ENCODE peak calls at places on chromosomes 3 and 15, in ten cellular contexts. One of them, this sample, is unnamed.
A peak's percentile ranks its signal among the peaks of the same experiment; 100 is the strongest.

GRCh38 chr3:37114251-37115145 is 59.9 kb downstream of the LRRFIP2 start:
- DNase-seq in AG04450: peak; percentile 77
- DNase-seq in fibroblast of the aortic adventitia: peak; percentile 93
- DNase-seq in brain microvascular endothelial cell: no peak
- DNase-seq in NB4: no peak
- DNase-seq in CD4-positive, alpha-beta T cell: no peak
- DNase-seq in BE2C: no peak
- DNase-seq in astrocyte: peak; percentile 91
- DNase-seq in heart left ventricle: no peak
- DNase-seq in kidney epithelial cell: peak; percentile 25
- DNase-seq in this sample: no peak

GRCh38 chr15:74983725-74984231 is 11.6 kb upstream of the SCAMP5 start:
- DNase-seq in BE2C: no peak
- DNase-seq in fibroblast of the aortic adventitia: no peak
- DNase-seq in NB4: peak; percentile 78
- DNase-seq in brain microvascular endothelial cell: no peak
- DNase-seq in CD4-positive, alpha-beta T cell: no peak
- DNase-seq in AG04450: no peak
- DNase-seq in kidney epithelial cell: no peak
- DNase-seq in astrocyte: no peak
- DNase-seq in heart left ventricle: no peak
- DNase-seq in this sample: no peak

GRCh38 chr15:68719676-68720075 is 101.0 kb downstream of the ANP32A start:
- DNase-seq in NB4: no peak
- DNase-seq in BE2C: no peak
- DNase-seq in brain microvascular endothelial cell: no peak
- DNase-seq in CD4-positive, alpha-beta T cell: no peak
- DNase-seq in fibroblast of the aortic adventitia: no peak
- DNase-seq in astrocyte: peak; percentile 15
- DNase-seq in heart left ventricle: no peak
- DNase-seq in kidney epithelial cell: no peak
- DNase-seq in AG04450: no peak
- DNase-seq in this sample: no peak

GRCh38 chr3:111733154-111733553 is 125.9 kb upstream of the PHLDB2 start:
- DNase-seq in fibroblast of the aortic adventitia: no peak
- DNase-seq in brain microvascular endothelial cell: no peak
- DNase-seq in kidney epithelial cell: no peak
- DNase-seq in NB4: no peak
- DNase-seq in AG04450: no peak
- DNase-seq in astrocyte: no peak
- DNase-seq in CD4-positive, alpha-beta T cell: no peak
- DNase-seq in heart left ventricle: no peak
- DNase-seq in BE2C: no peak
- DNase-seq in this sample: no peak

GRCh38 chr3:63800097-63800496 is 19.0 kb upstream of the C3orf49 start:
- DNase-seq in CD4-positive, alpha-beta T cell: no peak
- DNase-seq in kidney epithelial cell: no peak
- DNase-seq in BE2C: peak; percentile 62
- DNase-seq in heart left ventricle: no peak
- DNase-seq in fibroblast of the aortic adventitia: no peak
- DNase-seq in brain microvascular endothelial cell: no peak
- DNase-seq in astrocyte: no peak
- DNase-seq in NB4: no peak
- DNase-seq in AG04450: no peak
- DNase-seq in this sample: no peak

GRCh38 chr15:30929064-30929669 is 25.5 kb downstream of the FAN1 start:
- DNase-seq in heart left ventricle: no peak
- DNase-seq in brain microvascular endothelial cell: no peak
- DNase-seq in fibroblast of the aortic adventitia: peak; percentile 8
- DNase-seq in NB4: peak; percentile 8
- DNase-seq in astrocyte: no peak
- DNase-seq in BE2C: peak; percentile 82
- DNase-seq in CD4-positive, alpha-beta T cell: no peak
- DNase-seq in AG04450: no peak
- DNase-seq in kidney epithelial cell: no peak
- DNase-seq in this sample: no peak

GRCh38 chr3:152174876-152175575 is 93.7 kb upstream of the MBNL1 start:
- DNase-seq in CD4-positive, alpha-beta T cell: no peak
- DNase-seq in fibroblast of the aortic adventitia: no peak
- DNase-seq in AG04450: no peak
- DNase-seq in brain microvascular endothelial cell: peak; percentile 32
- DNase-seq in NB4: no peak
- DNase-seq in BE2C: no peak
- DNase-seq in heart left ventricle: no peak
- DNase-seq in kidney epithelial cell: no peak
- DNase-seq in astrocyte: peak; percentile 41
- DNase-seq in this sample: no peak

GRCh38 chr15:72358532-72359180 is 17.2 kb downstream of the HEXA start:
- DNase-seq in CD4-positive, alpha-beta T cell: no peak
- DNase-seq in heart left ventricle: peak; percentile 71
- DNase-seq in BE2C: peak; percentile 80
- DNase-seq in astrocyte: peak; percentile 80
- DNase-seq in fibroblast of the aortic adventitia: peak; percentile 71
- DNase-seq in kidney epithelial cell: no peak
- DNase-seq in NB4: no peak
- DNase-seq in AG04450: peak; percentile 23
- DNase-seq in brain microvascular endothelial cell: peak; percentile 61
- DNase-seq in this sample: no peak

GRCh38 chr15:85458764-85459163 is 78.4 kb downstream of the AKAP13 start:
- DNase-seq in NB4: no peak
- DNase-seq in AG04450: no peak
- DNase-seq in kidney epithelial cell: no peak
- DNase-seq in CD4-positive, alpha-beta T cell: no peak
- DNase-seq in heart left ventricle: no peak
- DNase-seq in astrocyte: no peak
- DNase-seq in BE2C: no peak
- DNase-seq in fibroblast of the aortic adventitia: no peak
- DNase-seq in brain microvascular endothelial cell: no peak
- DNase-seq in this sample: no peak

GRCh38 chr15:68431037-68431791 is 749 bp downstream of the ITGA11 start:
- DNase-seq in kidney epithelial cell: no peak
- DNase-seq in astrocyte: no peak
- DNase-seq in brain microvascular endothelial cell: no peak
- DNase-seq in fibroblast of the aortic adventitia: peak; percentile 45
- DNase-seq in AG04450: no peak
- DNase-seq in CD4-positive, alpha-beta T cell: no peak
- DNase-seq in heart left ventricle: peak; percentile 65
- DNase-seq in BE2C: no peak
- DNase-seq in NB4: no peak
- DNase-seq in this sample: peak; percentile 44

GRCh38 chr3:29384640-29385039 is 103.8 kb downstream of the RBMS3 start:
- DNase-seq in CD4-positive, alpha-beta T cell: no peak
- DNase-seq in heart left ventricle: peak; percentile 36
- DNase-seq in BE2C: peak; percentile 37
- DNase-seq in fibroblast of the aortic adventitia: peak; percentile 91
- DNase-seq in brain microvascular endothelial cell: peak; percentile 84
- DNase-seq in astrocyte: peak; percentile 92
- DNase-seq in NB4: no peak
- DNase-seq in AG04450: no peak
- DNase-seq in kidney epithelial cell: peak; percentile 29
- DNase-seq in this sample: no peak

GRCh38 chr15:51735211-51735610 is 2.2 kb downstream of the LYSMD2 start:
- DNase-seq in kidney epithelial cell: no peak
- DNase-seq in brain microvascular endothelial cell: no peak
- DNase-seq in AG04450: no peak
- DNase-seq in astrocyte: no peak
- DNase-seq in CD4-positive, alpha-beta T cell: peak; percentile 28
- DNase-seq in NB4: peak; percentile 57
- DNase-seq in heart left ventricle: no peak
- DNase-seq in fibroblast of the aortic adventitia: no peak
- DNase-seq in BE2C: peak; percentile 55
- DNase-seq in this sample: no peak
- TF ChIP-seq CTCF in kidney epithelial cell: no peak
- TF ChIP-seq CTCF in brain microvascular endothelial cell: peak; percentile 17
- TF ChIP-seq CTCF in AG04450: no peak
- TF ChIP-seq CTCF in astrocyte: no peak
- TF ChIP-seq CTCF in CD4-positive, alpha-beta T cell: no peak
- TF ChIP-seq CTCF in NB4: peak; percentile 20
- TF ChIP-seq CTCF in heart left ventricle: no peak
- TF ChIP-seq CTCF in fibroblast of the aortic adventitia: peak; percentile 5
- TF ChIP-seq CTCF in BE2C: peak; percentile 73
- TF ChIP-seq CTCF in this sample: peak; percentile 13

GRCh38 chr3:194960446-194961032 is 274.9 kb downstream of the FAM43A start:
- DNase-seq in astrocyte: no peak
- DNase-seq in CD4-positive, alpha-beta T cell: no peak
- DNase-seq in fibroblast of the aortic adventitia: no peak
- DNase-seq in AG04450: no peak
- DNase-seq in kidney epithelial cell: no peak
- DNase-seq in NB4: no peak
- DNase-seq in brain microvascular endothelial cell: no peak
- DNase-seq in BE2C: no peak
- DNase-seq in heart left ventricle: no peak
- DNase-seq in this sample: no peak

GRCh38 chr3:194967126-194968117 is 281.7 kb downstream of the FAM43A start:
- DNase-seq in fibroblast of the aortic adventitia: no peak
- DNase-seq in astrocyte: no peak
- DNase-seq in kidney epithelial cell: no peak
- DNase-seq in heart left ventricle: no peak
- DNase-seq in NB4: no peak
- DNase-seq in brain microvascular endothelial cell: no peak
- DNase-seq in BE2C: no peak
- DNase-seq in CD4-positive, alpha-beta T cell: no peak
- DNase-seq in AG04450: no peak
- DNase-seq in this sample: no peak

GRCh38 chr3:194961149-194961548 is 275.5 kb downstream of the FAM43A start:
- DNase-seq in fibroblast of the aortic adventitia: no peak
- DNase-seq in NB4: no peak
- DNase-seq in kidney epithelial cell: no peak
- DNase-seq in heart left ventricle: no peak
- DNase-seq in astrocyte: no peak
- DNase-seq in CD4-positive, alpha-beta T cell: no peak
- DNase-seq in brain microvascular endothelial cell: no peak
- DNase-seq in AG04450: no peak
- DNase-seq in BE2C: no peak
- DNase-seq in this sample: no peak

GRCh38 chr3:194961555-194961954 is 275.9 kb downstream of the FAM43A start:
- DNase-seq in astrocyte: no peak
- DNase-seq in kidney epithelial cell: no peak
- DNase-seq in fibroblast of the aortic adventitia: peak; percentile 10
- DNase-seq in BE2C: no peak
- DNase-seq in AG04450: no peak
- DNase-seq in CD4-positive, alpha-beta T cell: no peak
- DNase-seq in brain microvascular endothelial cell: no peak
- DNase-seq in NB4: no peak
- DNase-seq in heart left ventricle: no peak
- DNase-seq in this sample: no peak

DNA sequence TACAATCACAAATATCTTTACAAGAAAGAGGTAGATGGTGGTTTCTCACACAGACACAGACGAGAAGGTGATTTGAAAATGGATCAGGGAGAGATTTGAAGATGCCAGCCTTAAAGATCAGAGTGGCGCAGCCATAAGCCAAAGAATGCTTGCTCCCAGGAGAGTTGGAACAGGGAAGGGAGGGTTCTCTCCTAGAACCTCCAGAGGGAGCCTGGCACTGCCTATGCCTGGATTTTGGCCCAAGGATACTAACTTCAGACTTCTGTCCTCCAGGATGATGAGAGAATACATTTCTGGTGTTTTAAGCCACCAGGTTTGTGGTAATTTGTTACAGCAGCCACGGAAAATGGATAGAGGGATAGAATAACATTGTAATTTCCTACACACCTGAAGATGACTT is 279.1 kb downstream of the FAM43A start:
- DNase-seq in NB4: no peak
- DNase-seq in heart left ventricle: no peak
- DNase-seq in kidney epithelial cell: no peak
- DNase-seq in BE2C: no peak
- DNase-seq in AG04450: no peak
- DNase-seq in CD4-positive, alpha-beta T cell: no peak
- DNase-seq in brain microvascular endothelial cell: no peak
- DNase-seq in fibroblast of the aortic adventitia: no peak
- DNase-seq in astrocyte: no peak
- DNase-seq in this sample: no peak
- TF ChIP-seq CTCF in NB4: no peak
- TF ChIP-seq CTCF in heart left ventricle: no peak
- TF ChIP-seq CTCF in kidney epithelial cell: no peak
- TF ChIP-seq CTCF in BE2C: peak; percentile 26
- TF ChIP-seq CTCF in AG04450: no peak
- TF ChIP-seq CTCF in CD4-positive, alpha-beta T cell: no peak
- TF ChIP-seq CTCF in brain microvascular endothelial cell: peak; percentile 26
- TF ChIP-seq CTCF in fibroblast of the aortic adventitia: no peak
- TF ChIP-seq CTCF in astrocyte: no peak
- TF ChIP-seq CTCF in this sample: peak; percentile 19

DNA sequence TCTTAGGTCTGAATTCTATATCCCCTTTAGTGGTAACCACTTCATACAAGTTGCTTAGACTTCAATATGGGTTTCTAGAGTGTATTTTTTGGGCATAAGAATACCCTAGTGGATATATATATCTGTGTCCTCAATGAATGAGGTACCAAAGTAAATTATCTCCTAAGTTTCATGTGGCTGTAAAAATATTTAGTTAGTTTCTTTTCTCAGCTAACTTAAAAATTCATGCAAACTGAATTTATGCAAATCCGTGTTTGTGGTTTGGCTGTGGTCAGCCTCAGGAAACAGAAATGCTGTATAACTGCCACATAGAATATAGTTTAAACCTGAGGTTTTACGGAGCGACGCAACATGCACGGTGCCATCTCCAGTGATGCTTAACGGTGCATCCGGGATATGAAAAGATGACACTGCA is 80.3 kb downstream of the PEX5L start:
- DNase-seq in CD4-positive, alpha-beta T cell: no peak
- DNase-seq in kidney epithelial cell: no peak
- DNase-seq in heart left ventricle: no peak
- DNase-seq in astrocyte: peak; percentile 32
- DNase-seq in NB4: peak; percentile 64
- DNase-seq in BE2C: no peak
- DNase-seq in brain microvascular endothelial cell: no peak
- DNase-seq in AG04450: no peak
- DNase-seq in fibroblast of the aortic adventitia: no peak
- DNase-seq in this sample: no peak
- TF ChIP-seq CTCF in CD4-positive, alpha-beta T cell: no peak
- TF ChIP-seq CTCF in kidney epithelial cell: no peak
- TF ChIP-seq CTCF in heart left ventricle: no peak
- TF ChIP-seq CTCF in astrocyte: no peak
- TF ChIP-seq CTCF in NB4: no peak
- TF ChIP-seq CTCF in BE2C: no peak
- TF ChIP-seq CTCF in brain microvascular endothelial cell: no peak
- TF ChIP-seq CTCF in AG04450: no peak
- TF ChIP-seq CTCF in fibroblast of the aortic adventitia: no peak
- TF ChIP-seq CTCF in this sample: no peak

GRCh38 chr3:98777801-98778220 is 14.7 kb downstream of the ST3GAL6 start:
- DNase-seq in NB4: no peak
- DNase-seq in heart left ventricle: no peak
- DNase-seq in kidney epithelial cell: no peak
- DNase-seq in BE2C: no peak
- DNase-seq in AG04450: peak; percentile 39
- DNase-seq in astrocyte: peak; percentile 77
- DNase-seq in brain microvascular endothelial cell: no peak
- DNase-seq in fibroblast of the aortic adventitia: peak; percentile 92
- DNase-seq in CD4-positive, alpha-beta T cell: no peak
- DNase-seq in this sample: no peak
- TF ChIP-seq CTCF in NB4: no peak
- TF ChIP-seq CTCF in heart left ventricle: no peak
- TF ChIP-seq CTCF in kidney epithelial cell: no peak
- TF ChIP-seq CTCF in BE2C: no peak
- TF ChIP-seq CTCF in AG04450: peak; percentile 27
- TF ChIP-seq CTCF in astrocyte: no peak
- TF ChIP-seq CTCF in brain microvascular endothelial cell: peak; percentile 31
- TF ChIP-seq CTCF in fibroblast of the aortic adventitia: peak; percentile 45
- TF ChIP-seq CTCF in CD4-positive, alpha-beta T cell: no peak
- TF ChIP-seq CTCF in this sample: no peak

GRCh38 chr3:57298041-57298440 is 5.6 kb upstream of the ASB14 start:
- DNase-seq in brain microvascular endothelial cell: peak; percentile 63
- DNase-seq in heart left ventricle: no peak
- DNase-seq in astrocyte: peak; percentile 47
- DNase-seq in BE2C: no peak
- DNase-seq in NB4: no peak
- DNase-seq in kidney epithelial cell: peak; percentile 59
- DNase-seq in AG04450: no peak
- DNase-seq in fibroblast of the aortic adventitia: peak; percentile 16
- DNase-seq in CD4-positive, alpha-beta T cell: no peak
- DNase-seq in this sample: no peak
- TF ChIP-seq CTCF in brain microvascular endothelial cell: peak; percentile 49
- TF ChIP-seq CTCF in heart left ventricle: no peak
- TF ChIP-seq CTCF in astrocyte: peak; percentile 12
- TF ChIP-seq CTCF in BE2C: no peak
- TF ChIP-seq CTCF in NB4: no peak
- TF ChIP-seq CTCF in kidney epithelial cell: peak; percentile 21
- TF ChIP-seq CTCF in AG04450: no peak
- TF ChIP-seq CTCF in fibroblast of the aortic adventitia: peak; percentile 21
- TF ChIP-seq CTCF in CD4-positive, alpha-beta T cell: no peak
- TF ChIP-seq CTCF in this sample: no peak

This sample was measured in H9.